ENCODE peak calls at places on chromosomes 16 and 17, in ten cellular contexts. O, I, U, Q, Y, L, Z, W, N and A are unnamed samples.

GRCh38 chr16:88731699-88732098 is 25.4 kb downstream of the CTU2 start:
- DNase-seq in O (no peak), I (no peak), U (no peak), Q (no peak), Y (no peak), L (no peak), Z (no peak), W (no peak), N (no peak), A (no peak)

GRCh38 chr17:76527430-76528111 is 9.9 kb downstream of the CYGB start:
- DNase-seq in O (peak; percentile 73), I (peak; percentile 70), U (peak; percentile 95), Q (peak; percentile 74), Y (peak; percentile 77), L (no peak), Z (no peak), W (peak; percentile 75), N (peak; percentile 89), A (peak; percentile 44)

GRCh38 chr17:80774146-80774545 is 217.5 kb upstream of the CHMP6 start:
- DNase-seq in O (no peak), I (no peak), U (no peak), Q (no peak), Y (no peak), L (no peak), Z (no peak), W (no peak), N (no peak), A (no peak)

GRCh38 chr17:81429353-81429774 is 34.1 kb downstream of the BAHCC1 start:
- DNase-seq in O (peak; percentile 86), I (no peak), U (peak; percentile 87), Q (no peak), Y (peak; percentile 81), L (peak; percentile 86), Z (peak; percentile 42), W (peak; percentile 91), N (peak; percentile 91), A (peak; percentile 62)

GRCh38 chr16:2230376-2230775 is 5.9 kb upstream of the DNASE1L2 start:
- DNase-seq in O (no peak), I (no peak), U (no peak), Q (peak; percentile 42), Y (no peak), L (no peak), Z (no peak), W (no peak), N (no peak), A (no peak)

GRCh38 chr17:4764612-4765011 is 7.1 kb upstream of the TM4SF5 start:
- DNase-seq in O (no peak), I (no peak), U (no peak), Q (no peak), Y (no peak), L (no peak), Z (no peak), W (no peak), N (no peak), A (no peak)

GRCh38 chr16:79286646-79287423 is 313.7 kb downstream of the MAF start:
- DNase-seq in O (peak; percentile 51), I (peak; percentile 35), U (no peak), Q (peak; percentile 58), Y (peak; percentile 58), L (no peak), Z (no peak), W (peak; percentile 62), N (no peak), A (peak; percentile 61)

GRCh38 chr16:21626659-21627277 is 25.6 kb downstream of the IGSF6 start:
- DNase-seq in O (no peak), I (no peak), U (peak; percentile 82), Q (no peak), Y (no peak), L (peak; percentile 98), Z (peak; percentile 42), W (no peak), N (no peak), A (peak; percentile 37)

GRCh38 chr16:19227643-19228042 is 57.9 kb upstream of the CLEC19A start:
- DNase-seq in O (no peak), I (no peak), U (no peak), Q (no peak), Y (no peak), L (no peak), Z (no peak), W (no peak), N (no peak), A (no peak)

GRCh38 chr16:31351937-31352315 is 3.0 kb upstream of the ITGAX start:
- DNase-seq in O (no peak), I (no peak), U (no peak), Q (no peak), Y (no peak), L (peak; percentile 32), Z (no peak), W (no peak), N (peak; percentile 89), A (no peak)
- H3K27ac ChIP-seq in O (no peak overlapping the region), I (no peak overlapping the region), U (no peak overlapping the region), Q (no peak overlapping the region), Y (peak overlapping the region; percentile 60), L (no peak overlapping the region), Z (no peak overlapping the region), W (no peak overlapping the region), N (peak overlapping the region; percentile 73), A (no peak overlapping the region)

GRCh38 chr16:848510-849253 is 48.1 kb upstream of the GNG13 start:
- DNase-seq in O (no peak), I (no peak), U (no peak), Q (no peak), Y (no peak), L (no peak), Z (no peak), W (no peak), N (peak; percentile 62), A (no peak)
- H3K9me3 ChIP-seq in O (no peaks in the 10 kb centered on the region), I (no peaks in the 10 kb centered on the region), U (no peaks in the 10 kb centered on the region), Q (no peaks in the 10 kb centered on the region), Y (no peaks in the 10 kb centered on the region), L (no peaks in the 10 kb centered on the region), Z (peaks cover 93% of the 10 kb centered on the region), W (no peaks in the 10 kb centered on the region), N (no peaks in the 10 kb centered on the region), A (no peaks in the 10 kb centered on the region)

GRCh38 chr16:57709663-57710062 is 15.1 kb downstream of the DRC7 start:
- DNase-seq in O (no peak), I (no peak), U (no peak), Q (no peak), Y (no peak), L (no peak), Z (no peak), W (no peak), N (no peak), A (no peak)

GRCh38 chr16:57711993-57712392 is 17.4 kb downstream of the DRC7 start:
- DNase-seq in O (no peak), I (no peak), U (no peak), Q (no peak), Y (no peak), L (no peak), Z (no peak), W (no peak), N (no peak), A (no peak)

GRCh38 chr16:57713596-57713995 is 19.0 kb downstream of the DRC7 start:
- DNase-seq in O (no peak), I (no peak), U (no peak), Q (no peak), Y (no peak), L (no peak), Z (no peak), W (no peak), N (no peak), A (no peak)

GRCh38 chr16:57708168-57708567 is 13.6 kb downstream of the DRC7 start:
- DNase-seq in O (no peak), I (no peak), U (no peak), Q (no peak), Y (no peak), L (no peak), Z (no peak), W (no peak), N (no peak), A (no peak)

GRCh38 chr16:57711331-57711730 is 16.7 kb downstream of the DRC7 start:
- DNase-seq in O (no peak), I (no peak), U (no peak), Q (no peak), Y (no peak), L (no peak), Z (no peak), W (no peak), N (no peak), A (no peak)
- H3K27me3 ChIP-seq in O (peaks cover 5% of the 10 kb centered on the region), I (no peaks in the 10 kb centered on the region), U (no peaks in the 10 kb centered on the region), Q (no peaks in the 10 kb centered on the region), Y (no peaks in the 10 kb centered on the region), L (peaks cover 69% of the 10 kb centered on the region), Z (peaks cover 38% of the 10 kb centered on the region), W (no peaks in the 10 kb centered on the region), N (no peaks in the 10 kb centered on the region), A (no peaks in the 10 kb centered on the region)

DNA sequence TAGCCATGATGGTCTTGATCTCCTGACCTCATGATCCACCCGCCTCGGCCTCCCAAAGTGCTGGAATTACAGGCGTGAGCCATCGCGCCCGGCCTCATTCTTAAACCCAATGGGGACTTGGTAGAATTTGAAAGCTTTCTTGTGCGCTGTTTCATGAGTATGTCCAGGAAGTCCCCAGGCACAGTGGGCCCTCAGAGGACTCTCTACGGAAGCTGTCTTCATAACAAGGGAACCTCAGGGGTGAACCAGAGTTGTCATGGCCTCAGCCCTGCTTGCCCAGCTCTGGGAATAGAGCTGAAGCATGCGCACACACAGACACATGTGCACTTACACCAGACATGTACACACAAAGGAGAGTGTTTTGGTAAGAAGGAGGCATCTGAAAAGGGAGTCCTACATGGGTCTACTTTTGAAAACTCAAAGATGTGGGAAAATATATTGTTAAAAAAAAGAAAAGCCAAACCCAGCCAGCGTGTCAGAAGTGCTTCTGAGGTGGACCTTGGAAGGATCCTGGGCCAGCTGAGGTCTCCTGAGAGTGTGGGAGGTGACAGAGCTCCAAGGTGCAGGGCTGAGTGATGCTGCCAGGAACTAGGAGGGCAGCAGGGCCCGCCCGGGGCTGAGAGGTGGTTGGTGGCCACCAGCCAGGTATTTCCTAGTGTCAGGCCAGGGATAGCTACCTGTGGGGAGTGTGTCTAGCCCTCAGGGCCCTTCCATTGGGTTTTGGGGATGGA is 54.6 kb downstream of the EPN2 start:
- DNase-seq in O (no peak), I (no peak), U (no peak), Q (no peak), Y (no peak), L (no peak), Z (no peak), W (no peak), N (no peak), A (no peak)
- H3K27ac ChIP-seq in O (no peak overlapping the region), I (no peak overlapping the region), U (no peak overlapping the region), Q (no peak overlapping the region), Y (no peak overlapping the region), L (no peak overlapping the region), Z (no peak overlapping the region), W (no peak overlapping the region), N (no peak overlapping the region), A (no peak overlapping the region)